ENCODE peak calls at places on chromosomes 2 and 18, in six cellular contexts. F, E, G, V, K and L are unnamed samples.

GRCh38 chr18:9910709-9911108 is 3.1 kb upstream of the VAPA start:
- DNase-seq in F (no peak), E (no peak), G (no peak), V (no peak), K (no peak), L (no peak)

GRCh38 chr2:3189076-3189591 is 188.5 kb downstream of the EIPR1 start:
- DNase-seq in F (no peak), E (no peak), G (no peak), V (no peak), K (no peak), L (no peak)

GRCh38 chr2:205989291-205990071 is 96.5 kb downstream of the INO80D start:
- DNase-seq in F (no peak), E (no peak), G (no peak), V (no peak), K (no peak), L (no peak)

GRCh38 chr2:104847821-104848160 is 6.1 kb upstream of the POU3F3 start:
- DNase-seq in F (no peak), E (no peak), G (no peak), V (no peak), K (no peak), L (no peak)

GRCh38 chr2:150076281-150076680 is 411.2 kb downstream of the RND3 start:
- DNase-seq in F (no peak), E (no peak), G (no peak), V (peak), K (no peak), L (no peak)

GRCh38 chr2:84969511-84970265 is 1.3 kb upstream of the KCMF1 start:
- DNase-seq in F (no peak), E (peak), G (no peak), V (peak), K (no peak), L (no peak)

GRCh38 chr2:49416252-49416651 is 261.9 kb upstream of the FSHR start:
- DNase-seq in F (no peak), E (no peak), G (no peak), V (no peak), K (no peak), L (no peak)

GRCh38 chr18:36692909-36693308 is 135.9 kb downstream of the TPGS2 start:
- DNase-seq in F (no peak), E (no peak), G (no peak), V (peak), K (no peak), L (no peak)

GRCh38 chr2:239523944-239524310 is 123.1 kb upstream of the HDAC4 start:
- DNase-seq in F (peak), E (no peak), G (no peak), V (no peak), K (no peak), L (no peak)

GRCh38 chr2:6845903-6846302 is 19.8 kb downstream of the CMPK2 start:
- DNase-seq in F (no peak), E (no peak), G (no peak), V (no peak), K (no peak), L (no peak)

GRCh38 chr2:163682695-163683094 is 53.1 kb downstream of the FIGN start:
- DNase-seq in F (no peak), E (no peak), G (no peak), V (peak), K (no peak), L (no peak)

GRCh38 chr2:239296020-239296932 is 104.5 kb downstream of the HDAC4 start:
- DNase-seq in F (no peak), E (peak), G (no peak), V (no peak), K (no peak), L (peak)

GRCh38 chr2:62719757-62720156 is 14.2 kb downstream of the EHBP1 start:
- DNase-seq in F (no peak), E (no peak), G (no peak), V (no peak), K (no peak), L (no peak)

GRCh38 chr2:141015339-141016047 is 1115.3 kb downstream of the LRP1B start:
- DNase-seq in F (no peak), E (no peak), G (no peak), V (peak), K (peak), L (peak)

GRCh38 chr2:120465989-120466703 is 120.2 kb downstream of the INHBB start:
- DNase-seq in F (no peak), E (no peak), G (no peak), V (no peak), K (peak), L (peak)

GRCh38 chr2:8103085-8103708 is 578.7 kb upstream of the ID2 start:
- DNase-seq in F (no peak), E (no peak), G (no peak), V (no peak), K (no peak), L (no peak)

GRCh38 chr2:75539955-75540716 is 20.6 kb downstream of the EVA1A start:
- DNase-seq in F (no peak), E (no peak), G (no peak), V (no peak), K (no peak), L (no peak)

GRCh38 chr2:75543446-75543845 is 17.3 kb downstream of the EVA1A start:
- DNase-seq in F (no peak), E (no peak), G (no peak), V (no peak), K (no peak), L (no peak)

GRCh38 chr2:75540994-75541393 is 19.7 kb downstream of the EVA1A start:
- DNase-seq in F (no peak), E (no peak), G (no peak), V (no peak), K (no peak), L (no peak)

GRCh38 chr2:75537658-75538057 is 23.1 kb downstream of the EVA1A start:
- DNase-seq in F (no peak), E (no peak), G (no peak), V (no peak), K (no peak), L (no peak)

GRCh38 chr2:75541430-75541829 is 19.3 kb downstream of the EVA1A start:
- DNase-seq in F (no peak), E (no peak), G (no peak), V (no peak), K (no peak), L (no peak)
- H3K27ac ChIP-seq in F (no peak), E (no peak), G (no peak), V (no peak), K (no peak), L (no peak)

GRCh38 chr2:209208211-209208610 is 215.6 kb upstream of the MAP2 start:
- DNase-seq in F (peak), E (no peak), G (peak), V (no peak), K (peak), L (peak)
- H3K4me3 ChIP-seq in F (peak), E (peak), G (peak), V (no peak), K (no peak), L (no peak)

DNA sequence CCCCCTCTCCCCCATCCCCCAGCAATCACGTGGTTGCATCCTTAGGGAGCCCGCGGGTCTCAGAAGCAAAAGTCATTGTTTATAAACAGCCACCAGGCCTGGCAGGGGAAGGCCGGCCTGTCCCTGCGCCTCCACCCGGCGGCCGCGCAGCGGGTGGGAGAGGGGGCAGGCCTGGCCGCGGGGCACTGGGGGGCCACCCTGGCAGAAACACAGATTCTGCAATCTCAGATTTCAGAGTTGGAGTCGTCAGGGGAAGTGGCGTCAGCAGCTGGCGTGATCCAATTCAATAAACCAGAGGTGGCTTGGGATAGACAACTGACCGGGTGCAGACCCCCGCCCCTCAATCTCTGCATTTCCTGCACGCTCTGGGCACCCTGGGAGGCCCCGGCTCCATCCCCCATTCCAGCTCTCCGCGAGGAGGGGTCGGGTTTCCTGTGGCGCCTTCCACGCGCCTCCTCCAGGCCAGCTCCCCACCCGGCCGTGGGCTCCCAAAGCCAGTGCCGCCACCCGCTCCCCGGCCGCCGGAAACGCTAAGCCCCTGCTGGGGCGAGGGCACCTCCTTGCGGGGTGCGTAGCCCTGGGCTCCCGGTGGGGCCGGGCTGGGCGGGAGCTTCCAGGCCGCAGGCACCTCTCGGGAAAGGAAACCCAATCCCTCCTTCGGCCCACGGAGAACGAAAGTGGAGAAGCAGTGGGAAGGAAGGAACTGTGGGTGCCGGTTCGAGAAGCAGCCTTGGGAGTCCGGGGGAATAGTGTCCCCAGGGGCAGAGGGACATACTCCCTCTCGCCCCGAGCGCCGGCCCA is 1.1 kb downstream of the BIN1 start:
- DNase-seq in F (peak), E (peak), G (peak), V (peak), K (no peak), L (peak)
- TF ChIP-seq CTCF in F (no peak), E (no peak), G (no peak), V (no peak), K (no peak), L (no peak)

GRCh38 chr2:129775941-129776653 is 203.4 kb upstream of the RAB6C start:
- DNase-seq in F (no peak), E (no peak), G (no peak), V (no peak), K (no peak), L (peak)

GRCh38 chr2:129777757-129778607 is 201.5 kb upstream of the RAB6C start:
- DNase-seq in F (no peak), E (no peak), G (no peak), V (no peak), K (no peak), L (peak)

GRCh38 chr2:129779783-129780182 is 199.7 kb upstream of the RAB6C start:
- DNase-seq in F (no peak), E (no peak), G (no peak), V (no peak), K (no peak), L (peak)

GRCh38 chr2:129778608-129778877 is 200.9 kb upstream of the RAB6C start:
- DNase-seq in F (no peak), E (no peak), G (no peak), V (no peak), K (no peak), L (peak)

DNA sequence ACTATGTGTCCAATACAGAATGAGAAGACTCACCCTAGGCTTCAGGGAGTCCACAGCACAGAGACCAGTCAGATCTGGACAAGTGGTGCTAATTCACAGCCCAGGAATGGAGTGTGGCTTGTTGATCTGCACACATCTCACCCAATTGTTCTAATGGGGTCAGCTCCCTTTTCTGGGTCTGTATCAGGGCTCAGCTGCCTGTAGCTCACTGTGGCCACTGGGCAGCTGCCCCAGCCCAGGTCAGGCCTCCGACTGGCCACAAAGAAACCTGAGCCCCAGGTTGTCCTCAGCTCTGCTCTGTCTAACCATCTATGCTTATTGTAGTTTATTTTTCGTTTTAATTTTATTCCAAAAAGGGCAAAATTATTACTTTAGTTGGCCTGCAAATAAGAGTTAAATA is 202.3 kb upstream of the RAB6C start:
- DNase-seq in F (no peak), E (no peak), G (no peak), V (no peak), K (no peak), L (peak)
- H3K27ac ChIP-seq in F (no peak), E (no peak), G (no peak), V (no peak), K (no peak), L (no peak)

DNA sequence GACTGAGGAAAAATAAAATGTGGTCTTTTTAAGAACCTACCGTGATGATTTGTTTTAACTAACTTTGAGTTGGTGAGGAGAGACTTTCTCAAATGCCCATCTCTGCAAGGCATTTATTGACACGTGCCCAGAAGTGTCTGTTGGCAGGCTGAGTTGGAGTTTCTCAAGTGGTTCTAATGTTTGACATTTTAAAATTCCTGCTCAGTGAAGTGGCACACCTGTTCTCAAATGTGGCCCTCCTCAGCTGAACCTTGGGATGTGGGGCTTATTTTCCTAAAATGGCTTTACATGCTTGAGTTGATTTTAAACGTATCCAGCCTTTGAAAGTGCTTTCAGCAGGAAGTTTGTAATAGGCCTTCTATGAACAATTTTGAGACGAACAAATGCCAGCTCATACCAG is 876 bp upstream of the CAVIN2 start:
- DNase-seq in F (no peak), E (no peak), G (no peak), V (no peak), K (no peak), L (no peak)
- H3K4me3 ChIP-seq in F (peak), E (no peak), G (no peak), V (no peak), K (no peak), L (no peak)

DNA sequence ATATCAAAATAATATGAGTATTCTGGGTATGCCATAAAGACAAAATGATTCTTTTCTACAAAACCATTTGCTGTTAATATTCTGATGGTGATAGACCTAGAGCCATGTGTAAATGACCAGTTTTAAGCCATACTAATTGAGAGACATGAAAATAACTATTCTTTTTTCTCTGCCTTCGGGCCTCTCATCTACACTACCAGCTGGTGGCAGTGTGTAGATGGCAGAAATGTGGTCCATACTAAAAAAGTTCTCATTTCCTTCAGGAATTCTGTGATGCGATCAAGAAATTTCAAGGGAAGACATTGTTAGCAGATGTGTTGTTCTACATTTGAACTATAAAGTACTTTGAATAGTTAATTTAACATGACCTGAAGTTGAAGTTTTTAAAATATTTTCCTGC is 485.2 kb downstream of the TRIB2 start:
- DNase-seq in F (no peak), E (no peak), G (no peak), V (peak), K (no peak), L (no peak)
- TF ChIP-seq CTCF in F (no peak), E (no peak), G (no peak), V (peak), K (peak), L (peak)

GRCh38 chr18:10979411-10979810 is 170.0 kb downstream of the PIEZO2 start:
- DNase-seq in F (no peak), E (no peak), G (no peak), V (no peak), K (no peak), L (no peak)
- H3K27ac ChIP-seq in F (no peak), E (no peak), G (no peak), V (no peak), K (no peak), L (no peak)